ENCODE peak calls at places on chromosome 10, in five cellular contexts. U is HFFc6, M is lung, O is K562, T is AG04450. R is an unnamed sample.

GRCh38 chr10:28179490-28180099 is 123.3 kb downstream of the MPP7 start:
- DNase-seq in U (peak), M (no peak), O (peak), T (peak), R (no peak)

GRCh38 chr10:12844796-12845524 is 156.6 kb downstream of the CCDC3 start:
- DNase-seq in U (peak), M (no peak), O (no peak), T (peak), R (no peak)

GRCh38 chr10:47047577-47048532 is 136.6 kb downstream of the PTPN20 start:
- DNase-seq in U (peak), M (peak), O (peak), T (peak), R (peak)

GRCh38 chr10:127534511-127534910 is 14.6 kb upstream of the NPS start:
- DNase-seq in U (no peak), M (no peak), O (no peak), T (no peak), R (no peak)

GRCh38 chr10:71963756-71964668 is at the start of gene CHST3:
- DNase-seq in U (peak), M (peak), O (no peak), T (no peak), R (no peak)

GRCh38 chr10:116880716-116881440 is 31.6 kb downstream of the ENO4 start:
- DNase-seq in U (no peak), M (no peak), O (no peak), T (no peak), R (no peak)

GRCh38 chr10:106175760-106176377 is 988.6 kb downstream of the SORCS1 start:
- DNase-seq in U (no peak), M (no peak), O (no peak), T (no peak), R (no peak)

GRCh38 chr10:33301097-33301789 is 33.2 kb downstream of the NRP1 start:
- DNase-seq in U (no peak), M (no peak), O (no peak), T (no peak), R (no peak)

GRCh38 chr10:64396105-64396504 is 874.9 kb downstream of the REEP3 start:
- DNase-seq in U (peak), M (no peak), O (no peak), T (peak), R (no peak)

GRCh38 chr10:119693262-119693957 is 32.4 kb upstream of the INPP5F start:
- DNase-seq in U (no peak), M (no peak), O (no peak), T (no peak), R (no peak)

GRCh38 chr10:72309290-72310240 is 35.8 kb downstream of the DDIT4 start:
- DNase-seq in U (no peak), M (no peak), O (no peak), T (no peak), R (no peak)

GRCh38 chr10:11276475-11276990 is 258.9 kb downstream of the CELF2 start:
- DNase-seq in U (no peak), M (no peak), O (no peak), T (no peak), R (no peak)

GRCh38 chr10:29958440-29958839 is 100.9 kb downstream of the JCAD start:
- DNase-seq in U (no peak), M (no peak), O (no peak), T (no peak), R (no peak)

GRCh38 chr10:110610308-110610774 is 33.8 kb upstream of the RBM20 start:
- DNase-seq in U (peak), M (no peak), O (peak), T (peak), R (no peak)

GRCh38 chr10:124086097-124086710 is 7.2 kb downstream of the CHST15 start:
- DNase-seq in U (no peak), M (no peak), O (no peak), T (no peak), R (no peak)

GRCh38 chr10:109067051-109067450 is 856.3 kb downstream of the XPNPEP1 start:
- DNase-seq in U (no peak), M (no peak), O (no peak), T (no peak), R (no peak)

GRCh38 chr10:95188593-95188992 is 5.4 kb upstream of the ACSM6 start:
- DNase-seq in U (no peak), M (no peak), O (no peak), T (no peak), R (no peak)

GRCh38 chr10:92031580-92031979 is 108.0 kb downstream of the BTAF1 start:
- DNase-seq in U (no peak), M (no peak), O (no peak), T (no peak), R (no peak)
- TF ChIP-seq CTCF in U (no peak), M (no peak), O (no peak), T (no peak), R (no peak)

GRCh38 chr10:18561861-18562551 is 89.4 kb downstream of the NSUN6 start:
- DNase-seq in U (no peak), M (no peak), O (no peak), T (no peak), R (no peak)
- TF ChIP-seq CTCF in U (no peak), M (no peak), O (no peak), T (no peak), R (no peak)

GRCh38 chr10:67221939-67222494 is 296.2 kb downstream of the LRRTM3 start:
- DNase-seq in U (no peak), M (no peak), O (no peak), T (no peak), R (no peak)
- TF ChIP-seq CTCF in U (no peak), M (no peak), O (no peak), T (no peak), R (no peak)

GRCh38 chr10:17409170-17409733 is 45.1 kb downstream of the ST8SIA6 start:
- DNase-seq in U (peak), M (no peak), O (peak), T (no peak), R (no peak)
- TF ChIP-seq CTCF in U (peak), M (peak), O (peak), T (peak), R (no peak)

GRCh38 chr10:104143829-104144228 is 21.9 kb downstream of the SFR1 start:
- DNase-seq in U (no peak), M (no peak), O (no peak), T (no peak), R (no peak)

GRCh38 chr10:104138131-104138530 is 16.2 kb downstream of the SFR1 start:
- DNase-seq in U (no peak), M (no peak), O (no peak), T (no peak), R (no peak)

GRCh38 chr10:104142081-104142480 is 20.1 kb downstream of the SFR1 start:
- DNase-seq in U (no peak), M (no peak), O (no peak), T (no peak), R (no peak)

DNA sequence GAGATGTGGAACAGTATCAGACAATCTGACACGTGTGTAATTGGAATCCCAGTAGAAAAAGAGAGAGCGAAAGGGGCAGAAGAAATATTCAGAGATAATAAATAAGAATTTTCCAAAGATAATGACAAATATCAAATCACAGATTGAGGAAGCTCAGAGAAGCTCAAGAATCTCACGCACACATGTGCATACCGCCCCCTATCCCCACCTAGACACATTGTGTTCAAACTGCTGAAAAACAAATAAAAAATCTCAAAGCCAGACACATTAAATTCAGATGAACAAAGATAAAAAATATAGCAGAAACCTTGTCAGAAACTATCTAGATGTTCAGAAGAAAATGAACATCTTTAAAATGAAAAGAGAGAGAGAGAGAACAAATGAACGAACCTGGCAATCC is 17.2 kb downstream of the SFR1 start:
- DNase-seq in U (no peak), M (no peak), O (peak), T (no peak), R (no peak)
- TF ChIP-seq CTCF in U (peak), M (no peak), O (peak), T (peak), R (no peak)

GRCh38 chr10:83869898-83870297 is 269.4 kb upstream of the GHITM start:
- DNase-seq in U (no peak), M (no peak), O (no peak), T (no peak), R (no peak)

DNA sequence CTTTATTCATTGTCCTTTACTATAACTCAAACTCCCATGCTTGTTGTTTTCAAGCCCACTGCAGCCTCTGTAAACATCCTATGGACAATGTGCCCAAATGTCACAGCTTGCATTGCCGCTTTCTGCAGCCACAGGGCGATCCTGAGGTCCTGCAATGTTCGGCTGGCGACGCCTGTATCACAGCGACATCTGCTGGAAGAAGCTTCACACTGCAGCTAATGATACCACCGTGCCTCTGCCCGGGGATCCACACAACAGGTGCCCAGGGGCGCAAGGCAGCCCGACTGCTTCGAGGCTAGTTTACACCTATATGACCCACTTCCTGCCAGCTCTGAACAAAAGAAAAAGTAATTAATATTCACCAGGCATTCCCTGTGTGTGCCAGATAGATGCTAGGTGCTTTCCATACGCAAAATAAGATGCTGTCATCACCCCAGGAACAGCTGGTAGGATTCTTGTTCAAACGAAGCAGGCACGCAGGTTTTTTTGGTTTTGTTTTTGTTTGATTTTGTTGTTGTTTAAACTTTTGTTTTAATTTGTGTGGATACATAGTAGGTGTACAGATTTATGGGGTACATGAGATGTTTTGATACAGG is 267.7 kb upstream of the GHITM start:
- DNase-seq in U (peak), M (peak), O (peak), T (peak), R (peak)
- TF ChIP-seq CTCF in U (peak), M (peak), O (peak), T (peak), R (peak)

GRCh38 chr10:125216309-125216708 is 55.9 kb upstream of the CTBP2 start:
- DNase-seq in U (no peak), M (no peak), O (no peak), T (no peak), R (no peak)

GRCh38 chr10:125218967-125219366 is 58.6 kb upstream of the CTBP2 start:
- DNase-seq in U (no peak), M (no peak), O (no peak), T (no peak), R (no peak)

GRCh38 chr10:125216897-125217296 is 56.5 kb upstream of the CTBP2 start:
- DNase-seq in U (no peak), M (no peak), O (no peak), T (no peak), R (no peak)

GRCh38 chr10:125214283-125214570 is 53.9 kb upstream of the CTBP2 start:
- DNase-seq in U (no peak), M (no peak), O (no peak), T (no peak), R (no peak)

DNA sequence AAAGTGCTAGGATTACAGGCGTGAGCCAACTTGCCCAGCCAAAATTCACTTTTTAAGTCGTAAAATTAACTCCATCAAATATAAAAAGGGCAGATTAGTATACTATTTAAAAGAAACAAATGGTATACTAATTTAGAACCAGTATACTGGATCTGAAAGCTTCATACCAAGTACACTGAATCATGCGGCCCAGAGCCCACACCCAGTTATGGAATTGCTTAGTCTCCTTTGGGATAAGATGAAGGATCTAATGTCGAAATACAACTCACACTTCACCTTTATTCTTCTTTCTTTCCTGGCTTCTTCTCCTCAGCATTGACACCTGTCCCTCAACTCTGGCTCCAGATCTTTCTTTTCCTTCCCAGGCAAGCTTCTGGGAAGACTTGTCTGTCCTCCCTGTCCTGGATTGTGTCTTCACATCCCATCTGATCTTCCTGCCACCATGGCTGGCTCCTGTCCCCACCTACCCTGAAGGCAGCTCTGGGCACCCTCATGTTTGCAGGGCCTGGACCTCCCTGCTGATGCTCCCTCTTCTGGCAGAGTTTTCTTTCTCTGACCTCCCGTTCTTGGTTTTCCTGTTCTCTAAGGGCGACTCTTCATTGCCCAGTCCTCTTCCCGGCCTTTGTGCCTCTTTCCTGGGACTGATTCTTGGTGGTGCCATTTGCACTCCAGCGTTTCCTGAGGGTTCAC is 57.8 kb upstream of the CTBP2 start:
- DNase-seq in U (peak), M (no peak), O (peak), T (no peak), R (no peak)
- TF ChIP-seq CTCF in U (peak), M (no peak), O (peak), T (peak), R (no peak)

GRCh38 chr10:68792115-68792514 is 35.2 kb upstream of the STOX1 start:
- DNase-seq in U (no peak), M (no peak), O (no peak), T (no peak), R (no peak)
- TF ChIP-seq CTCF in U (peak), M (no peak), O (peak), T (peak), R (no peak)

DNA sequence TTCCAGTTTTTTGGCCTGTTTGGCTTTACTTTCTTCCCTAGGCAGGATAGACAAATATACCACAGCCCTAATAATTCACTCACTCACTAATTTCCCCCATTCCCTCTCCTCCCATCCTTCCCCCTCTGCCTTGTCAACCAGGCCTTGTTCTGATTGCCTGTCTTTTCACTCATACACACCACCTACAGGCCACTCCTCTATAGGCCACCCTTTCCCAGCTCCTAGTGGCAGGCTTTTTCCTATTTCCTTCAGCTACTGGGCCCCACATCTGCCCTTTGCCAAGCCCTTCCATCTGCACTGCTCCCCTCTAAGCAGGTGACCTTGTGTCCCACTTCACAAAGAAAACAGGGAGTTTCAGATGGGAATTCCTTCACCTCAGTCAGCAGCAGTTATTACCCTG is 59.8 kb upstream of the MSRB2 start:
- DNase-seq in U (no peak), M (no peak), O (peak), T (no peak), R (no peak)
- TF ChIP-seq CTCF in U (peak), M (no peak), O (peak), T (peak), R (no peak)

GRCh38 chr10:74826142-74827044 is at the start of gene KAT6B:
- DNase-seq in U (peak), M (peak), O (peak), T (peak), R (peak)
- TF ChIP-seq CTCF in U (peak), M (no peak), O (peak), T (peak), R (no peak)